ENCODE peak calls at places on chromosomes 11 and 22, in seven cellular contexts. One of them, this sample, is unnamed.

GRCh38 chr11:2390091-2390870 is 10.3 kb upstream of the TSSC4 start:
- DNase-seq in brain microvascular endothelial cell: no peak
- DNase-seq in mucosa of descending colon: no peak
- DNase-seq in MM.1S: no peak
- DNase-seq in activated CD8-positive, alpha-beta T cell treated with anti-CD3 and anti-CD28 coated beads for 36 hours: no peak
- DNase-seq in GM23338: no peak
- DNase-seq in A549: no peak
- DNase-seq in this sample: no peak

GRCh38 chr11:78138694-78139421 is 568 bp downstream of the ALG8 start:
- DNase-seq in brain microvascular endothelial cell: peak
- DNase-seq in GM23338: peak
- DNase-seq in MM.1S: peak
- DNase-seq in activated CD8-positive, alpha-beta T cell treated with anti-CD3 and anti-CD28 coated beads for 36 hours: peak
- DNase-seq in A549: peak
- DNase-seq in mucosa of descending colon: peak
- DNase-seq in this sample: peak

GRCh38 chr22:44752285-44753188 is at the start of gene ARHGAP8:
- DNase-seq in mucosa of descending colon: peak
- DNase-seq in GM23338: peak
- DNase-seq in A549: no peak
- DNase-seq in activated CD8-positive, alpha-beta T cell treated with anti-CD3 and anti-CD28 coated beads for 36 hours: peak
- DNase-seq in MM.1S: no peak
- DNase-seq in brain microvascular endothelial cell: no peak
- DNase-seq in this sample: no peak

GRCh38 chr11:32015435-32015834 is 75.4 kb upstream of the RCN1 start:
- DNase-seq in MM.1S: no peak
- DNase-seq in activated CD8-positive, alpha-beta T cell treated with anti-CD3 and anti-CD28 coated beads for 36 hours: no peak
- DNase-seq in A549: no peak
- DNase-seq in mucosa of descending colon: no peak
- DNase-seq in brain microvascular endothelial cell: no peak
- DNase-seq in GM23338: no peak
- DNase-seq in this sample: no peak

GRCh38 chr11:3346587-3346986 is 32.4 kb downstream of the ZNF195 start:
- DNase-seq in A549: no peak
- DNase-seq in activated CD8-positive, alpha-beta T cell treated with anti-CD3 and anti-CD28 coated beads for 36 hours: no peak
- DNase-seq in mucosa of descending colon: no peak
- DNase-seq in GM23338: no peak
- DNase-seq in brain microvascular endothelial cell: no peak
- DNase-seq in MM.1S: no peak
- DNase-seq in this sample: no peak

GRCh38 chr22:36377022-36377631 is 10.6 kb downstream of the MYH9 start:
- DNase-seq in GM23338: no peak
- DNase-seq in MM.1S: peak
- DNase-seq in mucosa of descending colon: no peak
- DNase-seq in A549: no peak
- DNase-seq in brain microvascular endothelial cell: no peak
- DNase-seq in activated CD8-positive, alpha-beta T cell treated with anti-CD3 and anti-CD28 coated beads for 36 hours: peak
- DNase-seq in this sample: no peak

GRCh38 chr11:81005595-81005994 is 1564.8 kb upstream of the TENM4 start:
- DNase-seq in mucosa of descending colon: no peak
- DNase-seq in A549: peak
- DNase-seq in GM23338: no peak
- DNase-seq in activated CD8-positive, alpha-beta T cell treated with anti-CD3 and anti-CD28 coated beads for 36 hours: no peak
- DNase-seq in MM.1S: no peak
- DNase-seq in brain microvascular endothelial cell: peak
- DNase-seq in this sample: peak

GRCh38 chr22:46067159-46068111 is 82.9 kb upstream of the PPARA start:
- DNase-seq in mucosa of descending colon: no peak
- DNase-seq in activated CD8-positive, alpha-beta T cell treated with anti-CD3 and anti-CD28 coated beads for 36 hours: no peak
- DNase-seq in brain microvascular endothelial cell: no peak
- DNase-seq in MM.1S: no peak
- DNase-seq in A549: no peak
- DNase-seq in GM23338: no peak
- DNase-seq in this sample: peak

GRCh38 chr22:35634981-35635540 is 13.2 kb upstream of the APOL6 start:
- DNase-seq in GM23338: no peak
- DNase-seq in brain microvascular endothelial cell: no peak
- DNase-seq in A549: no peak
- DNase-seq in MM.1S: no peak
- DNase-seq in mucosa of descending colon: no peak
- DNase-seq in activated CD8-positive, alpha-beta T cell treated with anti-CD3 and anti-CD28 coated beads for 36 hours: no peak
- DNase-seq in this sample: no peak

GRCh38 chr11:74011360-74012071 is 2.6 kb upstream of the UCP3 start:
- DNase-seq in GM23338: no peak
- DNase-seq in MM.1S: no peak
- DNase-seq in mucosa of descending colon: no peak
- DNase-seq in brain microvascular endothelial cell: peak
- DNase-seq in activated CD8-positive, alpha-beta T cell treated with anti-CD3 and anti-CD28 coated beads for 36 hours: peak
- DNase-seq in A549: no peak
- DNase-seq in this sample: peak

GRCh38 chr11:15765530-15765929 is 590.8 kb downstream of the SOX6 start:
- DNase-seq in MM.1S: peak
- DNase-seq in mucosa of descending colon: no peak
- DNase-seq in A549: no peak
- DNase-seq in brain microvascular endothelial cell: no peak
- DNase-seq in GM23338: no peak
- DNase-seq in activated CD8-positive, alpha-beta T cell treated with anti-CD3 and anti-CD28 coated beads for 36 hours: no peak
- DNase-seq in this sample: no peak

GRCh38 chr11:114384487-114384886 is 15.8 kb downstream of the C11orf71 start:
- DNase-seq in MM.1S: no peak
- DNase-seq in mucosa of descending colon: no peak
- DNase-seq in brain microvascular endothelial cell: no peak
- DNase-seq in activated CD8-positive, alpha-beta T cell treated with anti-CD3 and anti-CD28 coated beads for 36 hours: no peak
- DNase-seq in A549: no peak
- DNase-seq in GM23338: no peak
- DNase-seq in this sample: no peak

GRCh38 chr11:107018274-107018901 is at the start of gene GUCY1A2:
- DNase-seq in GM23338: peak
- DNase-seq in A549: peak
- DNase-seq in mucosa of descending colon: no peak
- DNase-seq in activated CD8-positive, alpha-beta T cell treated with anti-CD3 and anti-CD28 coated beads for 36 hours: no peak
- DNase-seq in MM.1S: peak
- DNase-seq in brain microvascular endothelial cell: no peak
- DNase-seq in this sample: peak

GRCh38 chr11:86934933-86935579 is 20.1 kb downstream of the FZD4 start:
- DNase-seq in mucosa of descending colon: no peak
- DNase-seq in A549: no peak
- DNase-seq in brain microvascular endothelial cell: no peak
- DNase-seq in MM.1S: no peak
- DNase-seq in GM23338: no peak
- DNase-seq in activated CD8-positive, alpha-beta T cell treated with anti-CD3 and anti-CD28 coated beads for 36 hours: no peak
- DNase-seq in this sample: no peak

GRCh38 chr11:60303661-60304060 is 23.2 kb downstream of the MS4A4A start:
- DNase-seq in activated CD8-positive, alpha-beta T cell treated with anti-CD3 and anti-CD28 coated beads for 36 hours: no peak
- DNase-seq in mucosa of descending colon: no peak
- DNase-seq in brain microvascular endothelial cell: no peak
- DNase-seq in A549: no peak
- DNase-seq in MM.1S: no peak
- DNase-seq in GM23338: no peak
- DNase-seq in this sample: no peak

GRCh38 chr11:30471244-30471643 is 114.9 kb downstream of the MPPED2 start:
- DNase-seq in A549: no peak
- DNase-seq in activated CD8-positive, alpha-beta T cell treated with anti-CD3 and anti-CD28 coated beads for 36 hours: no peak
- DNase-seq in brain microvascular endothelial cell: no peak
- DNase-seq in MM.1S: no peak
- DNase-seq in mucosa of descending colon: no peak
- DNase-seq in GM23338: no peak
- DNase-seq in this sample: no peak

GRCh38 chr11:1049911-1050580 is 13.5 kb upstream of the MUC6 start:
- DNase-seq in A549: no peak
- DNase-seq in mucosa of descending colon: no peak
- DNase-seq in brain microvascular endothelial cell: no peak
- DNase-seq in activated CD8-positive, alpha-beta T cell treated with anti-CD3 and anti-CD28 coated beads for 36 hours: no peak
- DNase-seq in GM23338: no peak
- DNase-seq in MM.1S: no peak
- DNase-seq in this sample: no peak

GRCh38 chr11:19087658-19088057 is 27.1 kb upstream of the MRGPRX2 start:
- DNase-seq in GM23338: no peak
- DNase-seq in activated CD8-positive, alpha-beta T cell treated with anti-CD3 and anti-CD28 coated beads for 36 hours: no peak
- DNase-seq in brain microvascular endothelial cell: peak
- DNase-seq in mucosa of descending colon: no peak
- DNase-seq in MM.1S: no peak
- DNase-seq in A549: no peak
- DNase-seq in this sample: peak

GRCh38 chr11:17572359-17572690 is 25.3 kb downstream of the OTOG start:
- DNase-seq in activated CD8-positive, alpha-beta T cell treated with anti-CD3 and anti-CD28 coated beads for 36 hours: no peak
- DNase-seq in brain microvascular endothelial cell: no peak
- DNase-seq in MM.1S: no peak
- DNase-seq in mucosa of descending colon: no peak
- DNase-seq in GM23338: no peak
- DNase-seq in A549: no peak
- DNase-seq in this sample: no peak

GRCh38 chr11:121870202-121871045 is 245.6 kb downstream of the BLID start:
- DNase-seq in brain microvascular endothelial cell: no peak
- DNase-seq in mucosa of descending colon: no peak
- DNase-seq in GM23338: peak
- DNase-seq in MM.1S: no peak
- DNase-seq in A549: no peak
- DNase-seq in activated CD8-positive, alpha-beta T cell treated with anti-CD3 and anti-CD28 coated beads for 36 hours: no peak
- DNase-seq in this sample: no peak
- TF ChIP-seq CTCF in brain microvascular endothelial cell: peak
- TF ChIP-seq CTCF in mucosa of descending colon: no peak
- TF ChIP-seq CTCF in GM23338: peak
- TF ChIP-seq CTCF in MM.1S: no peak
- TF ChIP-seq CTCF in A549: no peak
- TF ChIP-seq CTCF in activated CD8-positive, alpha-beta T cell treated with anti-CD3 and anti-CD28 coated beads for 36 hours: no peak
- TF ChIP-seq CTCF in this sample: no peak

DNA sequence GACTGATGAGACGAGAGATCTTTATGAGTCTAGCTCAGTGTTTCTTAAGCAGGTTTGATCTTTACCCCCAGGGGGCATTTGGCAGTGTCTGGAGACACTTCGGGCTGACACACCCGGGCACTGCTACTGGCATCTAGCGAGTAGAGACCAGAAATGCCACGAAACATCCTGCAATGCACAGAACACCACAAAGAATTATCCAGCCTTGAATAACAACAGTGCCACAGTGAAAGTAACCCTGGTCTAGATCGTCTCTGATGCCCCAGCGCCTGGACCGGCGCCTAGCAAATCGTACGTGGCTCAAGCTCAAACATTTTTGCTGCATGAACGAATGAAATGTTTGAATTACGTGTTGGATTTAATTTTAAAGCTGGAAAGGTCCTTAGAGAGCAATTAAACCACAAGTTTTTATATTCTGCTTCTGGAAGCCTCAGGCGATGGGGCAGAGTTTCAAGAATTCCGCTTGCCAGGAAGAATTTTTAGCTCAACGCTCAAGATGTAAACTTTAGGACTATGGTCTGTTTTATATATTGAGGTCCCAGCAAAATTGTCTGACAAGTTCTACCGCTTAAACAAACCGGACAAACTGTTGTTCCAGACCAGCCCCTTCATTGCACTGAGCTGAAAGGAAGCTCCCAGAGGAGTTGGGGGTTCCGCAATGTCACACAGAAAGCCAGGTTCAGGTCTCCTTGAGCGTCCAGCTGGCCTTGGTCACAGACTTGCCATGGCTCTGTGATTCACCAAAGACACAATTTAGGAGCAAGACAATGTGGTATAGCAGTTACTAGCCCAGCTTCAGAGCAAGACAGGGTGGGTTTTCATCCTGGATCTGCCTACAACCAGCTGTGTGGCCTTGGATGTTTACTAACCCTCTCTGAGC is 44.2 kb upstream of the SMTN start:
- DNase-seq in brain microvascular endothelial cell: peak
- DNase-seq in GM23338: no peak
- DNase-seq in activated CD8-positive, alpha-beta T cell treated with anti-CD3 and anti-CD28 coated beads for 36 hours: no peak
- DNase-seq in mucosa of descending colon: peak
- DNase-seq in MM.1S: no peak
- DNase-seq in A549: peak
- DNase-seq in this sample: no peak
- TF ChIP-seq CTCF in brain microvascular endothelial cell: peak
- TF ChIP-seq CTCF in GM23338: no peak
- TF ChIP-seq CTCF in activated CD8-positive, alpha-beta T cell treated with anti-CD3 and anti-CD28 coated beads for 36 hours: no peak
- TF ChIP-seq CTCF in mucosa of descending colon: no peak
- TF ChIP-seq CTCF in MM.1S: no peak
- TF ChIP-seq CTCF in A549: peak
- TF ChIP-seq CTCF in this sample: no peak

GRCh38 chr11:62622476-62622875 is 690 bp upstream of the B3GAT3 start:
- DNase-seq in MM.1S: no peak
- DNase-seq in GM23338: peak
- DNase-seq in activated CD8-positive, alpha-beta T cell treated with anti-CD3 and anti-CD28 coated beads for 36 hours: no peak
- DNase-seq in A549: no peak
- DNase-seq in mucosa of descending colon: no peak
- DNase-seq in brain microvascular endothelial cell: no peak
- DNase-seq in this sample: no peak

GRCh38 chr11:62621567-62622470 is at the start of gene B3GAT3:
- DNase-seq in GM23338: peak
- DNase-seq in mucosa of descending colon: peak
- DNase-seq in MM.1S: peak
- DNase-seq in brain microvascular endothelial cell: peak
- DNase-seq in A549: peak
- DNase-seq in activated CD8-positive, alpha-beta T cell treated with anti-CD3 and anti-CD28 coated beads for 36 hours: peak
- DNase-seq in this sample: peak

GRCh38 chr11:62632492-62632891 is 10.7 kb upstream of the B3GAT3 start:
- DNase-seq in MM.1S: no peak
- DNase-seq in A549: no peak
- DNase-seq in mucosa of descending colon: no peak
- DNase-seq in activated CD8-positive, alpha-beta T cell treated with anti-CD3 and anti-CD28 coated beads for 36 hours: no peak
- DNase-seq in brain microvascular endothelial cell: no peak
- DNase-seq in GM23338: no peak
- DNase-seq in this sample: no peak

DNA sequence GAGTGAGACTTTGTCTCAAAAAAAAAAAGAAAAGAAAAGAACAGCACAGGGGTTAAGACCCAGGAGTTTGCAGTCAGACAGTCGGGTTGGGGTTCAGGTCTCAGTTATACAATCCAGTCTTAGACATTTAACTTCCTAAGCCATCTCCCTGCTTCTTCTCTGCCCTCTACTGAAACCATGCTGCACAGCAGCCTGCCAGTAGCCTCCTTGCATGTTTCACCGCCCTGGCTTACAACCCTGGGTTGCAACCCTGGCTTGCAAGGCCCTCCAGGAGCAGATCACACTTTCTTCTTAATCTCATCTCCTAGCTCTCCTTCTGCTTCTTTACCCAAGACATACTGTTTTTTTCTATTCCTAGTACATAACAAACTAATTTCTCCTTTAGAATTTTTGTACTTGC is 5.9 kb upstream of the B3GAT3 start:
- DNase-seq in MM.1S: no peak
- DNase-seq in GM23338: no peak
- DNase-seq in activated CD8-positive, alpha-beta T cell treated with anti-CD3 and anti-CD28 coated beads for 36 hours: peak
- DNase-seq in brain microvascular endothelial cell: no peak
- DNase-seq in A549: peak
- DNase-seq in mucosa of descending colon: no peak
- DNase-seq in this sample: no peak
- TF ChIP-seq CTCF in MM.1S: no peak
- TF ChIP-seq CTCF in GM23338: no peak
- TF ChIP-seq CTCF in activated CD8-positive, alpha-beta T cell treated with anti-CD3 and anti-CD28 coated beads for 36 hours: no peak
- TF ChIP-seq CTCF in brain microvascular endothelial cell: peak
- TF ChIP-seq CTCF in A549: no peak
- TF ChIP-seq CTCF in mucosa of descending colon: no peak
- TF ChIP-seq CTCF in this sample: no peak

DNA sequence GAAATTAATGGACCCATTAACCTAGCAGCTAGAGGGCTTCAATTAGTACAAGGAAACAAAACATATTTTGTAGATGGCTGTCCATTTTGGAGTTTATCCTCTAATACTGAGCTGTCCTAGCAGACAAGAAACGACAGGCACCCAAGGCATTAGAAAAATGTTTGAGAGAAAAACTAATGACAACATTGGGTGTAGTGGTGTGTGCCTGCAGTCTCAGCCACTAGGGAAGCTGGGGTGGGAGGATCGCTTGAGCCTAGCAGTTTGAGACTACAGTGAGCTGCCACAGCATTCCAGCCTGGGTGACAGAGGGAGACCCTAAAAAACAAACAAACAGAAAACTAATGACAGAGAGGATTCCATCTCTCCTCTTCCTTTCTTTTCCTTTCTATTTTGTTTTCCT is 1.5 kb downstream of the A4GALT start:
- DNase-seq in GM23338: peak
- DNase-seq in activated CD8-positive, alpha-beta T cell treated with anti-CD3 and anti-CD28 coated beads for 36 hours: no peak
- DNase-seq in brain microvascular endothelial cell: no peak
- DNase-seq in A549: no peak
- DNase-seq in MM.1S: no peak
- DNase-seq in mucosa of descending colon: no peak
- DNase-seq in this sample: no peak
- TF ChIP-seq CTCF in GM23338: no peak
- TF ChIP-seq CTCF in activated CD8-positive, alpha-beta T cell treated with anti-CD3 and anti-CD28 coated beads for 36 hours: no peak
- TF ChIP-seq CTCF in brain microvascular endothelial cell: peak
- TF ChIP-seq CTCF in A549: no peak
- TF ChIP-seq CTCF in MM.1S: no peak
- TF ChIP-seq CTCF in mucosa of descending colon: no peak
- TF ChIP-seq CTCF in this sample: no peak

This sample was measured in astrocyte of the spinal cord.